ENCODE peak calls at places on chromosomes 6 and 20, in ten cellular contexts. C is ovary, V is dorsolateral prefrontal cortex, U is cardiac muscle cell, J is fibroblast of mammary gland, S is heart right ventricle, G is HCT116, X is heart left ventricle, Q is IMR-90, H is tibial nerve. Z is an unnamed sample.

GRCh38 chr6:28585335-28585734 is 59.7 kb downstream of the GPX5 start:
- DNase-seq in C (no peak), V (no peak), U (no peak), J (peak), S (no peak), G (no peak), X (no peak), Q (peak), H (no peak), Z (no peak)

GRCh38 chr20:48826883-48827771 is 672 bp downstream of the PREX1 start:
- DNase-seq in C (no peak), V (no peak), U (peak), J (no peak), S (peak), G (no peak), X (no peak), Q (no peak), H (no peak), Z (no peak)

GRCh38 chr20:14384411-14384810 is 47.0 kb upstream of the FLRT3 start:
- DNase-seq in C (no peak), V (no peak), U (no peak), J (peak), S (no peak), G (no peak), X (no peak), Q (peak), H (no peak), Z (peak)

GRCh38 chr6:143592335-143592734 is 80.8 kb upstream of the FUCA2 start:
- DNase-seq in C (no peak), V (no peak), U (no peak), J (peak), S (no peak), G (peak), X (no peak), Q (no peak), H (no peak), Z (no peak)

GRCh38 chr6:21883929-21884328 is 290.4 kb downstream of the SOX4 start:
- DNase-seq in C (no peak), V (no peak), U (no peak), J (no peak), S (no peak), G (no peak), X (no peak), Q (no peak), H (no peak), Z (no peak)

GRCh38 chr6:70717038-70717801 is 49.5 kb downstream of the SMAP1 start:
- DNase-seq in C (no peak), V (no peak), U (no peak), J (no peak), S (no peak), G (no peak), X (no peak), Q (no peak), H (no peak), Z (no peak)

GRCh38 chr6:123520208-123520607 is 116.5 kb downstream of the TRDN start:
- DNase-seq in C (no peak), V (no peak), U (no peak), J (no peak), S (no peak), G (no peak), X (no peak), Q (no peak), H (no peak), Z (no peak)

GRCh38 chr6:23091795-23092194 is 522.4 kb downstream of the HDGFL1 start:
- DNase-seq in C (no peak), V (no peak), U (no peak), J (peak), S (no peak), G (no peak), X (no peak), Q (peak), H (no peak), Z (no peak)

GRCh38 chr6:69072796-69073195 is 437.7 kb downstream of the ADGRB3 start:
- DNase-seq in C (no peak), V (no peak), U (no peak), J (no peak), S (no peak), G (no peak), X (no peak), Q (no peak), H (no peak), Z (no peak)

GRCh38 chr6:69064226-69064625 is 429.1 kb downstream of the ADGRB3 start:
- DNase-seq in C (no peak), V (no peak), U (no peak), J (no peak), S (no peak), G (no peak), X (no peak), Q (no peak), H (no peak), Z (no peak)

GRCh38 chr6:69069881-69070280 is 434.8 kb downstream of the ADGRB3 start:
- DNase-seq in C (no peak), V (no peak), U (no peak), J (no peak), S (no peak), G (no peak), X (no peak), Q (no peak), H (no peak), Z (no peak)
- TF ChIP-seq CTCF in C (no peak), V (no peak), U (no peak), J (no peak), S (no peak), G (no peak), X (no peak), Q (no peak), H (no peak), Z (no peak)

GRCh38 chr6:105137388-105137787 is 42.4 kb downstream of the POPDC3 start:
- DNase-seq in C (peak), V (peak), U (peak), J (no peak), S (peak), G (no peak), X (peak), Q (no peak), H (peak), Z (no peak)

GRCh38 chr6:105135907-105136432 is 43.8 kb downstream of the POPDC3 start:
- DNase-seq in C (no peak), V (no peak), U (no peak), J (peak), S (no peak), G (no peak), X (no peak), Q (peak), H (no peak), Z (no peak)

GRCh38 chr6:105136433-105137350 is 43.1 kb downstream of the POPDC3 start:
- DNase-seq in C (peak), V (peak), U (peak), J (peak), S (peak), G (no peak), X (peak), Q (peak), H (peak), Z (no peak)

GRCh38 chr6:105138141-105138540 is 41.7 kb downstream of the POPDC3 start:
- DNase-seq in C (no peak), V (no peak), U (no peak), J (no peak), S (no peak), G (no peak), X (no peak), Q (no peak), H (no peak), Z (no peak)

DNA sequence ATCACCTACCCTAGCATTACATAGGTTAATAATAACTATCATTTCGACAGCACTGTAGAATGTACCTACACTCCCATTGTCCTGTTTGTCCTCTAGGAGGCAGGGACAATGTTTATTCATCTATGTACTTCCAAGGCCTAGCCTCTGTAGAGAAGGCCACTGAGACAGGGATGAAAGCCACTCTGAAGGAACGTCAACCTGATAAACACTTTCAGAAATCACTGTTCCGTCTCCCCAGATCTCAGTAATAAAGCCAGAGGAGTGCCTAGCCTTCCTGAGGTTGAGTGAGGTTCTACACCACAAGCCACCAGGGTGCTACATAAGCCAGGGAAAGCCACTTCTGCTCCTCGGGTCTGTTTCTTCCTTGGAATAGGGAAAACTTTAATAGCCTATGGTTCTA is 44.8 kb downstream of the POPDC3 start:
- DNase-seq in C (no peak), V (no peak), U (peak), J (peak), S (no peak), G (no peak), X (no peak), Q (peak), H (no peak), Z (no peak)
- H3K4me3 ChIP-seq in C (no peak), V (no peak), U (peak), J (no peak), S (peak), G (no peak), X (peak), Q (no peak), H (no peak), Z (no peak)

GRCh38 chr6:100228437-100229424 is 234.7 kb upstream of the MCHR2 start:
- DNase-seq in C (no peak), V (peak), U (peak), J (peak), S (peak), G (peak), X (peak), Q (peak), H (peak), Z (no peak)
- TF ChIP-seq CTCF in C (no peak), V (no peak), U (peak), J (peak), S (no peak), G (no peak), X (peak), Q (peak), H (no peak), Z (no peak)

GRCh38 chr20:50394569-50394968 is 115.6 kb upstream of the PTPN1 start:
- DNase-seq in C (no peak), V (no peak), U (no peak), J (no peak), S (no peak), G (no peak), X (no peak), Q (no peak), H (no peak), Z (no peak)

GRCh38 chr20:50393242-50393641 is 116.9 kb upstream of the PTPN1 start:
- DNase-seq in C (no peak), V (no peak), U (no peak), J (no peak), S (no peak), G (no peak), X (no peak), Q (no peak), H (no peak), Z (no peak)

GRCh38 chr20:50392138-50392866 is 117.9 kb upstream of the PTPN1 start:
- DNase-seq in C (no peak), V (no peak), U (no peak), J (no peak), S (no peak), G (no peak), X (no peak), Q (no peak), H (no peak), Z (no peak)

GRCh38 chr20:50395258-50395729 is 114.9 kb upstream of the PTPN1 start:
- DNase-seq in C (peak), V (no peak), U (no peak), J (peak), S (peak), G (no peak), X (peak), Q (peak), H (peak), Z (no peak)

GRCh38 chr20:50393990-50394561 is 116.1 kb upstream of the PTPN1 start:
- DNase-seq in C (no peak), V (no peak), U (no peak), J (no peak), S (no peak), G (no peak), X (no peak), Q (no peak), H (no peak), Z (no peak)
- H3K4me3 ChIP-seq in C (no peak), V (no peak), U (no peak), J (no peak), S (no peak), G (no peak), X (no peak), Q (no peak), H (no peak), Z (no peak)

DNA sequence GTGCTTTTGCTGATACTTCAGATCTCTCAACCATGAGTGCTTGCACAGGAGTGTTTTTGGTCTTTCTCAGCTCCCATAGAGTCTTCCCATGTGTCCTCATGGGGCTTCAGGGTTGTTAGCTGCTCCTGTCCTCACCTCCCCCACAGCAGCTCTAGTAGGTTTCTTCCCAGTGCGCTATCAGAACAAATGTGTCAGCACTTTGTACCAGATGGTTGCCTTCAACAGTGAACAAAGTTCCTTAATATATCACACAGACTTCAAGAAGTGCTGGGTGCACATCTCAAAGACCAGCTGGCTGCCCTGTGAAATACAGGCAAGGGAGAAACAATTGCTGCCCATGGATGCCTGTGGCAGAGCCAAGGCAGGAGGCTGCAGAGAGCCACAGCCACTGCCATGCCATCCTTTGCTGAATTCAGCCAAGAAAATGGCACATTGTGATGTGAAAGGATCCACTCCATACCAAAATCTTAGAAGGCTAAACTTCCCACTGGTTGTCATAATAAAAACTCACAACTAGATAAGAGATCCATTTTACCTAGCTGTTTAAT is 471.3 kb downstream of the C6orf118 start:
- DNase-seq in C (no peak), V (no peak), U (peak), J (no peak), S (no peak), G (no peak), X (no peak), Q (no peak), H (no peak), Z (no peak)
- TF ChIP-seq CTCF in C (no peak), V (no peak), U (no peak), J (no peak), S (no peak), G (no peak), X (no peak), Q (no peak), H (no peak), Z (no peak)

DNA sequence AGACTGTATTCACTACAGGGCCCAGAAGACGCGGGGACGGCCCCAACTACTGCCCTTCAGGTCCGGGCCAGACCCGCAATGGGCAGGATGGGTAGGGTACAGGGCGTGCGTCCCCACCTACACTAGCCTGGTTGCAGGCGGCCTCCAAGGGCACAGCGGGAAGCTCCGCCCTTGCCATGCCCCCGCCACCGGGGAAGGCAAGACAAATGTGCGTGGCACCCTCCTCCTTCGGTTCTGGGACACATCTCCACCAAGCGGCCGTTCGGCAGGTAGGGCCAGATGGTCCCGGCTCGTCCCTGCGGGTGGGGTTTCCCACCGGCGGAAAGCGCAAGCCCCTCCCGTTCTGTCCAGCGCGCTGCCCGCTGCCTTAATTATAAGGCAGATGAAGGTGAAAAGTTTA is 5.6 kb downstream of the NXT1 start:
- DNase-seq in C (no peak), V (no peak), U (no peak), J (no peak), S (peak), G (no peak), X (no peak), Q (no peak), H (no peak), Z (no peak)
- H3K4me3 ChIP-seq in C (no peak), V (no peak), U (no peak), J (no peak), S (no peak), G (no peak), X (peak), Q (no peak), H (no peak), Z (no peak)

DNA sequence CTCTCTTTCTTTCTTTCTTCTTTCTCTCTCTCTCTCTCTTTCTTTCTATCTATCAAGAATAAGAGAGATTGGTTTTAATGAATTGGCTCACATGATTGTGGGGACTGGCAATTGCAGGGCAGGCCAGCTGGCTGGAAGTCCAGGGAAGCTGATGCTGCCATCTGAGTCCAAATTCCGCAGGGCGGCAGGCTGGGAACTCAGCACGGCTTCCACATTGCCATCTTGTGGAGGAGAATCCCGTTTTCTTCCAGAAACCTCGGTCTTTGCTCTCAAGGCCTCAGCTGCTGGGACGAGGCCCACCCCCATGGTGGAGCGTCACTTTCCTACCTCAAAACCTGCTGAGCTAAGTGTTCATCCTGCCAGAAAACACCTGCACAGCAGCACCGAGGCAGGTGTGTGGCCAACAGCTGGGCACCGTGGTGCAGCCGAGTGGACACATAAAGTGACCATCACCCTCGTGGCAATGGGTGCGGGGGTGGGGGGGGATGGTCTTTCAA is 58.8 kb upstream of the SLCO4A1 start:
- DNase-seq in C (no peak), V (peak), U (no peak), J (no peak), S (no peak), G (no peak), X (no peak), Q (no peak), H (no peak), Z (no peak)
- TF ChIP-seq CTCF in C (no peak), V (peak), U (no peak), J (peak), S (peak), G (no peak), X (no peak), Q (peak), H (no peak), Z (no peak)

GRCh38 chr6:101716387-101716786 is 322.9 kb downstream of the GRIK2 start:
- DNase-seq in C (no peak), V (no peak), U (no peak), J (no peak), S (no peak), G (no peak), X (no peak), Q (no peak), H (no peak), Z (no peak)
- H3K4me3 ChIP-seq in C (no peak), V (no peak), U (no peak), J (no peak), S (no peak), G (no peak), X (no peak), Q (no peak), H (no peak), Z (no peak)

GRCh38 chr20:35604444-35604750 is 11.2 kb upstream of the SPAG4 start:
- DNase-seq in C (no peak), V (no peak), U (peak), J (no peak), S (no peak), G (no peak), X (no peak), Q (no peak), H (no peak), Z (no peak)
- TF ChIP-seq CTCF in C (no peak), V (no peak), U (peak), J (peak), S (peak), G (peak), X (peak), Q (no peak), H (no peak), Z (peak)

Z was measured in HFF-Myc.